ENCODE peak calls at places on chromosomes 12 and 14, in seven cellular contexts. G, X, L, F, V, Q and S are unnamed samples.

GRCh38 chr12:89544027-89544426 is 18.2 kb upstream of the POC1B start:
- DNase-seq in F (no peak), Q (no peak), V (no peak), G (no peak), L (no peak), X (no peak), S (no peak)

GRCh38 chr12:10634427-10634826 is 21.0 kb upstream of the MAGOHB start:
- DNase-seq in L (no peak), F (no peak), V (no peak), G (peak; percentile 4), Q (no peak), X (no peak), S (no peak)

GRCh38 chr14:55893695-55894094 is 224.5 kb upstream of the PELI2 start:
- DNase-seq in G (no peak), Q (no peak), L (no peak), V (no peak), X (no peak), F (no peak), S (no peak)

GRCh38 chr14:64040044-64040443 is 187.2 kb downstream of the SYNE2 start:
- DNase-seq in Q (no peak), L (no peak), V (no peak), X (no peak), G (peak; percentile 22), F (no peak), S (no peak)

GRCh38 chr12:122686538-122686937 is 16.6 kb downstream of the HCAR2 start:
- DNase-seq in V (no peak), X (no peak), F (no peak), Q (no peak), G (no peak), L (no peak), S (no peak)

GRCh38 chr12:8078400-8078799 is 3.7 kb upstream of the NECAP1 start:
- DNase-seq in L (no peak), Q (peak; percentile 25), V (no peak), G (peak; percentile 83), X (no peak), F (no peak), S (no peak)

GRCh38 chr14:68308695-68309094 is 484.2 kb downstream of the ZFP36L1 start:
- DNase-seq in X (no peak), G (peak; percentile 12), L (no peak), Q (no peak), F (no peak), V (no peak), S (no peak)

GRCh38 chr14:105487449-105487985 is 831 bp downstream of the CRIP1 start:
- DNase-seq in G (no peak), Q (peak; percentile 70), V (peak; percentile 68), F (peak; percentile 88), X (no peak), L (no peak), S (no peak)

GRCh38 chr12:49962861-49963765 is 1.4 kb downstream of the AQP5 start:
- DNase-seq in G (no peak), L (peak; percentile 73), F (peak; percentile 90), V (peak; percentile 73), X (peak; percentile 97), Q (peak; percentile 51), S (no peak)

GRCh38 chr12:121334513-121335343 is 17.5 kb downstream of the ANAPC5 start:
- DNase-seq in X (no peak), G (peak; percentile 84), Q (peak; percentile 71), L (no peak), F (no peak), V (no peak), S (no peak)

GRCh38 chr14:89485264-89485663 is 68.2 kb upstream of the FOXN3 start:
- DNase-seq in X (no peak), L (no peak), G (no peak), V (no peak), F (no peak), Q (no peak), S (no peak)

GRCh38 chr12:54967461-54967860 is 17.1 kb downstream of the TESPA1 start:
- DNase-seq in L (no peak), V (no peak), G (peak; percentile 27), X (no peak), Q (peak; percentile 19), F (no peak), S (no peak)

GRCh38 chr14:54683882-54684794 is 117.2 kb downstream of the SAMD4A start:
- DNase-seq in L (no peak), Q (no peak), V (peak; percentile 31), G (peak; percentile 80), F (no peak), X (no peak), S (peak; percentile 76)

GRCh38 chr14:54687750-54688119 is 120.8 kb downstream of the SAMD4A start:
- DNase-seq in Q (no peak), G (no peak), X (no peak), L (no peak), V (peak; percentile 48), F (no peak), S (no peak)

GRCh38 chr14:54686871-54687749 is 120.2 kb downstream of the SAMD4A start:
- DNase-seq in Q (no peak), X (no peak), F (no peak), V (peak; percentile 37), L (no peak), G (peak; percentile 17), S (no peak)

GRCh38 chr14:54686219-54686870 is 119.4 kb downstream of the SAMD4A start:
- DNase-seq in G (peak; percentile 87), L (no peak), F (no peak), X (no peak), V (peak; percentile 67), Q (no peak), S (peak; percentile 80)

DNA sequence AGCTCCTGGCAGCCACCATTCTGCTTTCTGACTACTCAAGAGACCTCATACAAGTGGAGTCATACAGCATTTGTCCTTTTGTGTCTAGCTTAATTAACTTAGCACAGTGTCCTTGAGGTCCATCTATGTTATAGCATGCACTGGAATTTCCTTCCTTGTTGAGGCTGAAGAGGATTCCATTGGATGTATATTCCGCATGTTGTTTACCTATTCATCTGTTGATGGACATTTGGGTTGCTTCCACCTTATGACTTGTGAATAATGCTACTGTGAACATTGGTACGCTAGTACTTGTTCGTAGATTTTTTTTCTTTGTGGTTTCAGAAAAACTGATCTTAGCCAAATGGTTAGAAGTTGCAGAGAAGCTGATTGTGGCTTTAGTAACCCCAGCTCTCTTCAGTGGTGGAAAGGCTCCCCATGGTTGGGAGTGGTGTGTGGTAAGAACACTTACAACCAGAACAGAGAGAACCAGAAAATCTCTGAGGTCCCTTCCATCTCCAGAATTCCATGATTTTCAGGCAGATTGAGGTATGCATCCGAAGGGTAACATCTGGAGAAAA is 118.4 kb downstream of the SAMD4A start:
- DNase-seq in F (no peak), X (no peak), Q (no peak), V (no peak), G (peak; percentile 38), L (no peak), S (no peak)
- H3K4me1 ChIP-seq in F (peaks cover 32% of the 10 kb centered on the region), X (no peaks in the 10 kb centered on the region), Q (peaks cover 8% of the 10 kb centered on the region), V (peaks cover 44% of the 10 kb centered on the region), G (peaks cover 40% of the 10 kb centered on the region), L (no peaks in the 10 kb centered on the region), S (peaks cover 6% of the 10 kb centered on the region)

DNA sequence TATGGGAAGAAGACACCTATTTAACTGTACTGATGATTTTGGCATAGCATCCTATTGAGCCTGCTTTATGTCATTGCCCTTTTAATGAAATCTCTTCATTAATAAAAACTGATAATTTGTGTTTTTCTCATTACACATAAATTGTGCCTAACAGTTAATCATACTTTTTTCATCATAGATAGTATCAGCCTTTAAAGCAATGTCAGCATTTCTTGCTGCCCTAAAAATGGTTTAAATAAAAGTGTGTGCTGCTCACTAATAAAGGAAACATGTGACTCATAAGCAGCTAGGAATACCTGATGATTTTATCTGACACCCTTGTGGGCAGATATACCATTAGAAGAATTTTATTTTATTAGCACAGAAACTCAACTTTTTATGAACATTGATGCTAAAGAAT is 26.7 kb downstream of the TBK1 start:
- DNase-seq in X (no peak), G (no peak), L (no peak), V (no peak), F (no peak), Q (no peak), S (no peak)
- H3K4me1 ChIP-seq in X (no peaks in the 10 kb centered on the region), G (no peaks in the 10 kb centered on the region), L (no peaks in the 10 kb centered on the region), V (no peaks in the 10 kb centered on the region), F (no peaks in the 10 kb centered on the region), Q (no peaks in the 10 kb centered on the region), S (no peaks in the 10 kb centered on the region)

DNA sequence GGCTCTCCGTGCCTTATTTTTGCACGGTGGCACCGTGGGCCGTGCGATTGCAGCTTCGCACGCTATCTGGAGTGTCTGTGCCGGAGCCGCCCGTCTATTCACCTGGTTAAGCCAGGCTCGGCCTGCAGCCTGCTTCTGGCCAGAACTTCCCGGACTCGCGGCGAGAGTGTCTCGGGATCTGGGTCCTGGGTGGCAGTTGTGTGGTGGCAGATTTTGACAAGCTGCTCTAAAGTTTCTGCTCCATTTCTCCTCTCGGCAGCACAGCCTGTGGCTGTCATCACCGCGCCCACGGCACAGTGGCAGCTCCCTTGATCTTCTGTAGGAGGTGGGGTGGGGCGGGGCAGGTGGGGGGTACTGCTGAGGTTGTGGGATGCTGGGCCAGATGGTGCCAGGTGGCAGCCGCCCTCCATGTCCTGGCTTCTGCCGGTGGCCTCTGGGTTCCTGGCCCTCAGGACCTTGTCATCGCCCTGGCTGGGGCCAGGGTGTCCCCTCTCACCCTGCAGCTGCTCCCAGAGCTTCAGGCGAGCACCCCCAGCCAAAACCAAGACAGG is 2.9 kb downstream of the MMP17 start:
- DNase-seq in F (no peak), V (no peak), L (no peak), Q (no peak), G (peak; percentile 26), X (peak; percentile 67), S (no peak)
- H3K4me1 ChIP-seq in F (peaks cover 23% of the 10 kb centered on the region), V (peaks cover 8% of the 10 kb centered on the region), L (peaks cover 10% of the 10 kb centered on the region), Q (no peaks in the 10 kb centered on the region), G (no peaks in the 10 kb centered on the region), X (no peaks in the 10 kb centered on the region), S (peaks cover 14% of the 10 kb centered on the region)

GRCh38 chr12:644293-644639 is 19.0 kb downstream of the NINJ2 start:
- DNase-seq in F (no peak), G (no peak), Q (no peak), L (no peak), V (no peak), X (no peak), S (no peak)

GRCh38 chr12:645563-646071 is 17.6 kb downstream of the NINJ2 start:
- DNase-seq in V (peak; percentile 66), X (no peak), L (no peak), Q (peak; percentile 38), F (no peak), G (peak; percentile 78), S (peak; percentile 65)

GRCh38 chr12:646303-647038 is 16.8 kb downstream of the NINJ2 start:
- DNase-seq in X (no peak), F (no peak), L (no peak), Q (no peak), V (peak; percentile 71), G (peak; percentile 42), S (peak; percentile 61)

GRCh38 chr12:643478-644292 is 19.6 kb downstream of the NINJ2 start:
- DNase-seq in V (peak; percentile 41), Q (peak; percentile 37), L (no peak), X (no peak), F (peak; percentile 76), G (peak; percentile 16), S (peak; percentile 41)

DNA sequence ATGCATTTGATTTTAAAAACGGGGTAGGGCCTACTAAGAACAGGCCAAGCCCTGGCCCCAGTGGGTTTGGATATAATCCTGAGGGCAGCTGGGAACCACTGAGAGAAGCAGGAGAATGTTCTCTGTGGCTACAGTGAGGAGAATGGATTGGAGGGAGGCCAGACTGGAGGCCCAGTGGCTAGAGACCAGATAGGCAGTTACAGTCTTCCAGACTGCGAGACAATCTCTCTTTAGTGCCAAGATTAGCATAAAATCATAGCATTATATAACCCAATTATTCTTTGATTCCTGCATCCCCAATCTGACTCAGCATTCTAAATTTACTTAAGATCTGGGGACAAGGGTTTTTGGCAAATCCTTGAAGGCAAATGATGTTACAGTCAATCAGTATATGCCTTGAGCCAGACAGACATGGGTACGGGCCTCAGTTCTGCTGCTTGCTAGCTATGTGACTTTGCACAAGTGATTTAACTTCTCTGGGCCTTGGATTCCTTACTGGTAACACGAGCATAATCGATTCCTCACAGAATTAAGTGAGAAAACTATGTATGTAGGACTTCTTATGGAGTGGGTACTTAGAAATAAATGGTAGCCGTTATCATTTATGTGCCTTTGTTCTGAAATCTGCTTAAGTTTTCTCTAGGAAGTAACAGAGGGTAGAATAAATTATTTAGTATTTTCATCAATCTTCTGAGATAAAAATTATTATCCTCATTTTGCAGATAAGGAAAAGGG is 18.3 kb downstream of the NINJ2 start:
- DNase-seq in L (no peak), G (peak; percentile 84), X (no peak), F (no peak), Q (no peak), V (no peak), S (no peak)
- H3K4me1 ChIP-seq in L (no peaks in the 10 kb centered on the region), G (peaks cover 13% of the 10 kb centered on the region), X (no peaks in the 10 kb centered on the region), F (peaks cover 42% of the 10 kb centered on the region), Q (peaks cover 10% of the 10 kb centered on the region), V (peaks cover 47% of the 10 kb centered on the region), S (peaks cover 15% of the 10 kb centered on the region)